ENCODE peak calls at places on chromosomes 5 and 9, in nine cellular contexts. V is NCI-H2029, D is T-helper 2 cell, L is omental fat pad, N is AG08395, O is H4, C is mammary epithelial cell, M is NCI-H460, G is amygdala. P is an unnamed sample.

GRCh38 chr5:38423536-38424178 is 132.8 kb downstream of the LIFR start:
- DNase-seq in V (no peak), D (no peak), L (no peak), N (no peak), O (no peak), C (no peak), M (no peak), G (no peak), P (no peak)

GRCh38 chr9:136104488-136104800 is 9.4 kb upstream of the NACC2 start:
- DNase-seq in V (no peak), D (no peak), L (no peak), N (no peak), O (no peak), C (no peak), M (no peak), G (no peak), P (no peak)

GRCh38 chr5:5353681-5354080 is 68.8 kb upstream of the ICE1 start:
- DNase-seq in V (no peak), D (no peak), L (no peak), N (no peak), O (no peak), C (no peak), M (no peak), G (no peak), P (no peak)

GRCh38 chr5:6158974-6159863 is 219.1 kb downstream of the MED10 start:
- DNase-seq in V (peak; percentile 5), D (no peak), L (no peak), N (peak; percentile 58), O (no peak), C (peak; percentile 87), M (peak; percentile 71), G (no peak), P (no peak)

GRCh38 chr5:134142088-134142487 is 27.6 kb downstream of the TCF7 start:
- DNase-seq in V (no peak), D (no peak), L (no peak), N (no peak), O (no peak), C (no peak), M (no peak), G (no peak), P (no peak)

GRCh38 chr5:176985516-176985915 is 21.1 kb downstream of the UIMC1 start:
- DNase-seq in V (no peak), D (no peak), L (no peak), N (no peak), O (no peak), C (no peak), M (no peak), G (no peak), P (peak; percentile 19)

GRCh38 chr9:124544535-124544934 is 37.3 kb upstream of the NR5A1 start:
- DNase-seq in V (no peak), D (no peak), L (no peak), N (no peak), O (no peak), C (no peak), M (no peak), G (no peak), P (no peak)

GRCh38 chr9:36974731-36975130 is 59.3 kb downstream of the PAX5 start:
- DNase-seq in V (no peak), D (no peak), L (no peak), N (no peak), O (no peak), C (no peak), M (no peak), G (no peak), P (no peak)

GRCh38 chr9:10251490-10251889 is 361.3 kb downstream of the PTPRD start:
- DNase-seq in V (no peak), D (no peak), L (no peak), N (no peak), O (peak; percentile 1), C (peak; percentile 32), M (no peak), G (no peak), P (no peak)

GRCh38 chr9:104961238-104961637 is 33.3 kb upstream of the ABCA1 start:
- DNase-seq in V (peak; percentile 31), D (peak; percentile 5), L (no peak), N (no peak), O (peak; percentile 88), C (peak; percentile 71), M (peak; percentile 62), G (no peak), P (peak; percentile 26)

GRCh38 chr5:133565993-133566392 is 46.3 kb downstream of the FSTL4 start:
- DNase-seq in V (no peak), D (no peak), L (no peak), N (peak; percentile 26), O (no peak), C (peak; percentile 30), M (peak; percentile 40), G (no peak), P (no peak)

GRCh38 chr9:100219347-100219746 is 120.3 kb downstream of the INVS start:
- DNase-seq in V (no peak), D (no peak), L (no peak), N (no peak), O (no peak), C (no peak), M (no peak), G (no peak), P (no peak)

GRCh38 chr9:76352026-76352620 is 42.1 kb downstream of the RFK start:
- DNase-seq in V (no peak), D (no peak), L (no peak), N (no peak), O (no peak), C (peak; percentile 11), M (no peak), G (no peak), P (no peak)

GRCh38 chr5:172868924-172869565 is 35.0 kb downstream of the ERGIC1 start:
- DNase-seq in V (no peak), D (no peak), L (peak; percentile 62), N (peak; percentile 89), O (peak; percentile 66), C (peak; percentile 76), M (peak; percentile 33), G (peak; percentile 67), P (no peak)

GRCh38 chr9:91117959-91118651 is 243.6 kb downstream of the AUH start:
- DNase-seq in V (peak; percentile 68), D (no peak), L (peak; percentile 44), N (peak; percentile 68), O (no peak), C (no peak), M (no peak), G (no peak), P (no peak)

GRCh38 chr9:27503623-27504022 is 20.5 kb upstream of the IFNK start:
- DNase-seq in V (no peak), D (no peak), L (no peak), N (no peak), O (no peak), C (no peak), M (no peak), G (no peak), P (no peak)

GRCh38 chr5:98201006-98201620 is 572.4 kb upstream of the RGMB start:
- DNase-seq in V (no peak), D (no peak), L (no peak), N (no peak), O (no peak), C (peak; percentile 85), M (no peak), G (no peak), P (no peak)

GRCh38 chr9:95077053-95077765 is 240.3 kb downstream of the FANCC start:
- DNase-seq in V (no peak), D (no peak), L (no peak), N (no peak), O (no peak), C (no peak), M (no peak), G (no peak), P (no peak)

GRCh38 chr9:128555180-128555721 is 2.9 kb downstream of the SPTAN1 start:
- DNase-seq in V (no peak), D (no peak), L (no peak), N (no peak), O (peak; percentile 65), C (peak; percentile 79), M (peak; percentile 49), G (no peak), P (no peak)

GRCh38 chr9:114492991-114493390 is 12.3 kb downstream of the WHRN start:
- DNase-seq in V (no peak), D (no peak), L (no peak), N (no peak), O (no peak), C (no peak), M (no peak), G (no peak), P (no peak)

GRCh38 chr5:57094753-57095683 is 78.8 kb upstream of the GPBP1 start:
- DNase-seq in V (no peak), D (no peak), L (no peak), N (no peak), O (peak; percentile 11), C (peak; percentile 41), M (no peak), G (no peak), P (no peak)

GRCh38 chr9:106613250-106613737 is 249.7 kb upstream of the ZNF462 start:
- DNase-seq in V (peak; percentile 74), D (no peak), L (no peak), N (no peak), O (no peak), C (no peak), M (no peak), G (no peak), P (no peak)

GRCh38 chr5:115806986-115807653 is 9.3 kb downstream of the CDO1 start:
- DNase-seq in V (no peak), D (no peak), L (no peak), N (no peak), O (no peak), C (no peak), M (no peak), G (no peak), P (no peak)

GRCh38 chr5:142618125-142618524 is 67.8 kb downstream of the FGF1 start:
- DNase-seq in V (no peak), D (no peak), L (no peak), N (peak; percentile 67), O (peak; percentile 33), C (peak; percentile 77), M (no peak), G (no peak), P (no peak)

GRCh38 chr5:178740181-178740557 is 9.7 kb upstream of the ZNF354A start:
- DNase-seq in V (no peak), D (no peak), L (no peak), N (no peak), O (no peak), C (no peak), M (no peak), G (no peak), P (no peak)

GRCh38 chr5:124746916-124747769 is 704 bp upstream of the ZNF608 start:
- DNase-seq in V (peak; percentile 93), D (no peak), L (peak; percentile 57), N (peak; percentile 29), O (peak; percentile 97), C (peak; percentile 65), M (no peak), G (peak; percentile 66), P (no peak)

GRCh38 chr9:112874006-112874405 is 16.7 kb downstream of the SLC46A2 start:
- DNase-seq in V (no peak), D (no peak), L (no peak), N (peak; percentile 26), O (no peak), C (no peak), M (no peak), G (no peak), P (no peak)

GRCh38 chr9:15697459-15697858 is 144.6 kb downstream of the CCDC171 start:
- DNase-seq in V (no peak), D (no peak), L (no peak), N (peak; percentile 43), O (peak; percentile 85), C (peak; percentile 79), M (peak; percentile 8), G (no peak), P (no peak)

GRCh38 chr9:129898205-129898604 is 62.9 kb downstream of the USP20 start:
- DNase-seq in V (no peak), D (no peak), L (no peak), N (peak; percentile 43), O (peak; percentile 47), C (no peak), M (no peak), G (no peak), P (no peak)

GRCh38 chr5:179229331-179229761 is 115.9 kb downstream of the ADAMTS2 start:
- DNase-seq in V (no peak), D (no peak), L (no peak), N (no peak), O (no peak), C (no peak), M (no peak), G (no peak), P (no peak)

GRCh38 chr5:173888473-173889135 is 455 bp downstream of the CPEB4 start:
- DNase-seq in V (no peak), D (no peak), L (no peak), N (peak; percentile 16), O (no peak), C (no peak), M (no peak), G (no peak), P (no peak)

P was measured in T-helper 9 cell.